ENCODE peak calls at places on chromosome 5, in eight cellular contexts. K, M, I, B, H, O, D and R are unnamed samples.
A peak's percentile ranks its signal among the peaks of the same experiment; 100 is the strongest.

GRCh38 chr5:1282139-1282992 is 12.5 kb downstream of the TERT start:
- DNase-seq in B (no peak), I (peak; percentile 35), D (no peak), H (peak; percentile 80), O (peak; percentile 13), M (no peak), K (peak; percentile 43), R (no peak)

GRCh38 chr5:1293416-1293996 is 1.4 kb downstream of the TERT start:
- DNase-seq in I (peak; percentile 37), D (no peak), H (peak; percentile 76), M (no peak), K (no peak), B (no peak), O (peak; percentile 31), R (no peak)

GRCh38 chr5:159971931-159972461 is 36.9 kb upstream of the TTC1 start:
- DNase-seq in K (no peak), B (no peak), M (no peak), D (no peak), O (peak; percentile 57), H (peak; percentile 78), I (no peak), R (no peak)

GRCh38 chr5:160287378-160288051 is 24.8 kb downstream of the CCNJL start:
- DNase-seq in D (peak; percentile 37), K (peak; percentile 86), B (no peak), M (no peak), H (no peak), I (no peak), O (peak; percentile 70), R (peak; percentile 29)

GRCh38 chr5:74639538-74640449 is 734 bp downstream of the ENC1 start:
- DNase-seq in H (no peak), I (no peak), K (peak; percentile 70), M (no peak), D (peak; percentile 62), O (peak; percentile 75), B (peak; percentile 38), R (no peak)

GRCh38 chr5:12467799-12468198 is 563.6 kb upstream of the CTNND2 start:
- DNase-seq in M (no peak), D (no peak), K (no peak), O (no peak), I (no peak), B (no peak), H (no peak), R (no peak)

GRCh38 chr5:102547659-102548058 is 48.9 kb upstream of the SLCO6A1 start:
- DNase-seq in O (no peak), B (no peak), M (no peak), K (no peak), I (no peak), H (no peak), D (no peak), R (no peak)

GRCh38 chr5:80503641-80504040 is 15.7 kb downstream of the FAM151B start:
- DNase-seq in O (no peak), H (no peak), D (no peak), B (no peak), I (no peak), K (no peak), M (no peak), R (no peak)

GRCh38 chr5:143248822-143249579 is 154.5 kb downstream of the NR3C1 start:
- DNase-seq in H (no peak), D (no peak), M (no peak), I (peak; percentile 70), O (no peak), B (peak; percentile 86), K (no peak), R (peak; percentile 81)

GRCh38 chr5:135833521-135833920 is 942 bp upstream of the SLC25A48 start:
- DNase-seq in K (no peak), O (no peak), M (no peak), D (no peak), H (peak; percentile 82), I (peak; percentile 32), B (no peak), R (no peak)

GRCh38 chr5:76378355-76378754 is 24.7 kb upstream of the IQGAP2 start:
- DNase-seq in O (no peak), D (no peak), I (no peak), K (no peak), B (no peak), M (no peak), H (no peak), R (no peak)

GRCh38 chr5:97094579-97095317 is 47.7 kb downstream of the LIX1 start:
- DNase-seq in K (no peak), I (no peak), M (no peak), O (no peak), H (no peak), D (no peak), B (no peak), R (no peak)

GRCh38 chr5:173472784-173473278 is 143.6 kb downstream of the BOD1 start:
- DNase-seq in M (no peak), I (no peak), K (no peak), D (peak; percentile 37), H (no peak), B (peak; percentile 63), O (no peak), R (no peak)

GRCh38 chr5:67771221-67771620 is 444.3 kb upstream of the PIK3R1 start:
- DNase-seq in O (no peak), H (no peak), M (no peak), B (peak; percentile 28), I (no peak), D (no peak), K (no peak), R (no peak)

GRCh38 chr5:65198777-65199120 is 283.0 kb downstream of the ADAMTS6 start:
- DNase-seq in I (no peak), B (peak; percentile 99), K (no peak), D (no peak), M (peak; percentile 33), H (no peak), O (no peak), R (peak; percentile 97)

GRCh38 chr5:80308526-80308925 is 11.3 kb upstream of the SPZ1 start:
- DNase-seq in H (no peak), K (no peak), D (no peak), M (no peak), B (no peak), O (no peak), I (no peak), R (no peak)

GRCh38 chr5:75720882-75721281 is 3.6 kb upstream of the POC5 start:
- DNase-seq in M (no peak), O (no peak), I (peak; percentile 68), H (no peak), B (no peak), K (no peak), D (no peak), R (no peak)

GRCh38 chr5:178626484-178627258 is at the start of gene CLK4:
- DNase-seq in B (peak; percentile 94), M (peak; percentile 88), O (peak; percentile 98), K (peak; percentile 96), I (peak; percentile 97), D (peak; percentile 96), H (peak; percentile 99), R (peak; percentile 95)

GRCh38 chr5:37717613-37718431 is 122.0 kb downstream of the GDNF start:
- DNase-seq in I (peak; percentile 47), B (peak; percentile 85), D (no peak), M (peak; percentile 27), O (peak; percentile 72), H (no peak), K (peak; percentile 84), R (peak; percentile 94)

GRCh38 chr5:134784241-134784920 is 25.8 kb downstream of the DDX46 start:
- DNase-seq in K (no peak), H (no peak), O (no peak), D (no peak), M (no peak), I (no peak), B (peak; percentile 11), R (no peak)
- TF ChIP-seq CTCF in K (peak; percentile 19), H (no peak), O (no peak), D (no peak), M (peak; percentile 16), I (peak; percentile 27), B (no peak), R (peak; percentile 44)

GRCh38 chr5:123084730-123085605 is 4.1 kb upstream of the PRDM6 start:
- DNase-seq in O (no peak), M (no peak), D (no peak), H (no peak), B (no peak), I (no peak), K (no peak), R (no peak)

GRCh38 chr5:123087173-123088030 is 1.6 kb upstream of the PRDM6 start:
- DNase-seq in K (no peak), H (no peak), D (no peak), B (no peak), M (no peak), O (no peak), I (no peak), R (no peak)

GRCh38 chr5:123088031-123088805 is 823 bp upstream of the PRDM6 start:
- DNase-seq in I (no peak), O (peak; percentile 40), K (no peak), M (no peak), B (no peak), H (no peak), D (no peak), R (no peak)

GRCh38 chr5:123086376-123087055 is 2.5 kb upstream of the PRDM6 start:
- DNase-seq in H (no peak), D (no peak), I (no peak), K (no peak), B (no peak), O (no peak), M (no peak), R (no peak)

GRCh38 chr5:123085638-123086286 is 3.3 kb upstream of the PRDM6 start:
- DNase-seq in K (no peak), I (no peak), O (no peak), D (no peak), M (no peak), B (no peak), H (no peak), R (no peak)
- H3K4me3 ChIP-seq in K (no peak overlapping the region), I (no peak overlapping the region), O (no peak overlapping the region), D (no peak overlapping the region), M (no peak overlapping the region), B (no peak overlapping the region), H (no peak overlapping the region), R (no peak overlapping the region)

GRCh38 chr5:27241564-27242257 is 203.3 kb upstream of the CDH9 start:
- DNase-seq in D (no peak), B (peak; percentile 98), O (no peak), M (no peak), H (no peak), K (no peak), I (no peak), R (peak; percentile 97)
- TF ChIP-seq CTCF in D (no peak), B (peak; percentile 49), O (no peak), M (no peak), H (no peak), K (no peak), I (no peak), R (peak; percentile 19)

DNA sequence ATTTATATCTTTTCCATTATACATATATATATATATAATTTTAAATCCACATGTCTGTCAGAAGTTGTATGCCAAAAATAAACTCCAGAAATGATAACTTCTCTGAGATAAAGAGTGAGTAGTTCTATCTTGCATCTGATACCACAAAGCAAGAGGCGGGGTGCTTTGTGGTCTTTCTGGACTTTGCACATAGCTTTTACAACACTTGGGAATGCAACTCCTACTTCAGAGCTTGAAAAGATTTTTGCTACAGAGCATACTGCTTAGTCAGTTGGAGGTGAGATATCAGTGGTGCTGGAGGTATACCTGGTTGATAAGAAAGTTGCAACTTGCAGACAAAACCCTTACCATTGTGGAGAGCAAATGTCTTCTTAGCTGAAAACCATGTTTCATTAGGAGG is 1384.5 kb upstream of the NUDT12 start:
- DNase-seq in M (no peak), D (no peak), K (no peak), B (no peak), I (no peak), O (no peak), H (no peak), R (no peak)
- H3K4me3 ChIP-seq in M (no peak overlapping the region), D (no peak overlapping the region), K (no peak overlapping the region), B (no peak overlapping the region), I (no peak overlapping the region), O (no peak overlapping the region), H (no peak overlapping the region), R (no peak overlapping the region)